ENCODE peak calls at places on chromosomes 4 and X, in four cellular contexts. F, C, B and X are unnamed samples.

GRCh38 chr4:38357546-38357945 is 306.5 kb upstream of the KLF3 start:
- DNase-seq in C (no peak), F (no peak), B (no peak), X (no peak)

GRCh38 chr4:161564230-161564834 is 599.5 kb downstream of the FSTL5 start:
- DNase-seq in B (no peak), F (no peak), C (no peak), X (no peak)

GRCh38 chrX:45767021-45767491 is 566.4 kb upstream of the DIPK2B start:
- DNase-seq in C (no peak), F (no peak), B (no peak), X (no peak)

GRCh38 chrX:149365061-149365460 is 140.0 kb downstream of the IDS start:
- DNase-seq in B (peak), F (no peak), C (no peak), X (no peak)

GRCh38 chrX:1316527-1316926 is 20.1 kb upstream of the IL3RA start:
- DNase-seq in B (no peak), C (no peak), F (no peak), X (no peak)

GRCh38 chr4:186191266-186192067 is at the start of gene CYP4V2:
- DNase-seq in C (peak), F (peak), B (peak), X (peak)

GRCh38 chr4:23937173-23937572 is 47.3 kb upstream of the PPARGC1A start:
- DNase-seq in B (no peak), C (no peak), F (no peak), X (no peak)

GRCh38 chrX:15143825-15144121 is 126.1 kb downstream of the ASB9 start:
- DNase-seq in B (no peak), C (no peak), F (no peak), X (no peak)

GRCh38 chr4:155578726-155579385 is 87.8 kb upstream of the GUCY1A1 start:
- DNase-seq in F (no peak), B (no peak), C (no peak), X (no peak)

GRCh38 chrX:45505214-45505613 is 304.5 kb upstream of the DIPK2B start:
- DNase-seq in C (no peak), B (no peak), F (no peak), X (no peak)

GRCh38 chr4:110197421-110198398 is 705 bp downstream of the ELOVL6 start:
- DNase-seq in F (peak), C (peak), B (no peak), X (no peak)

GRCh38 chr4:110193822-110194761 is 4.3 kb downstream of the ELOVL6 start:
- DNase-seq in C (peak), F (peak), B (peak), X (peak)

GRCh38 chr4:110196206-110196870 is 2.1 kb downstream of the ELOVL6 start:
- DNase-seq in F (peak), C (peak), B (peak), X (no peak)

GRCh38 chr4:110196871-110197420 is 1.5 kb downstream of the ELOVL6 start:
- DNase-seq in C (peak), B (no peak), F (peak), X (no peak)

GRCh38 chr4:110195561-110196205 is 2.7 kb downstream of the ELOVL6 start:
- DNase-seq in F (no peak), B (no peak), C (peak), X (no peak)
- TF ChIP-seq SRF in F (no peak), B (no peak), C (no peak), X (no peak)

GRCh38 chrX:63746715-63747114 is 38.3 kb downstream of the ARHGEF9 start:
- DNase-seq in F (no peak), B (no peak), C (no peak), X (no peak)
- TF ChIP-seq HDAC2 in F (no peak), B (no peak), C (no peak), X (no peak)

GRCh38 chr4:176660561-176660960 is 132.2 kb downstream of the VEGFC start:
- DNase-seq in B (no peak), F (no peak), C (no peak), X (no peak)
- TF ChIP-seq SRF in B (no peak), F (no peak), C (no peak), X (no peak)

GRCh38 chr4:16140520-16141249 is 56.9 kb upstream of the PROM1 start:
- DNase-seq in B (peak), C (no peak), F (no peak), X (no peak)
- TF ChIP-seq HDAC2 in B (peak), C (no peak), F (no peak), X (no peak)

GRCh38 chr4:71132486-71132885 is 139.0 kb downstream of the DCK start:
- DNase-seq in F (no peak), C (no peak), B (no peak), X (no peak)
- TF ChIP-seq SRF in F (no peak), C (no peak), B (no peak), X (no peak)

DNA sequence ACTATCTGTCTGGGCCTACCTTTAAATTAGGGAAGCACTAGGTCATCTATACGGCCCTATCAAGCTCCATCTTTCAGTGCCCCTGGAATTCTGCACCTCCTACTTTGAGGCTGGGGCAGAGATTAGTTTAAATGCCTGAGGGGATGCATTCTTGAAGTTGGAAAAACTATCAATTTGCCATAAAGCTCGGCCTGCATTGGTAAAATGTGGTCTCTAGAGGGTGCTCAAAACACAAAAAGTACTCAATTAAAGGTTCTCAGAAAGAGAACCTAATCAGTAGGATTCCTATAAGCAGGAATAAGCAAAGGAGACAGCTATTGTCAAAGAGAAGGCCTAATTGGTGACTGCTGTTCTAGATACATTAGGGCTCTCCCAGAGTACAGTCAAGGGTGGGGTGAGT is 111.7 kb downstream of the AMER1 start:
- DNase-seq in B (no peak), F (no peak), C (peak), X (no peak)
- TF ChIP-seq HDAC2 in B (no peak), F (no peak), C (no peak), X (no peak)

DNA sequence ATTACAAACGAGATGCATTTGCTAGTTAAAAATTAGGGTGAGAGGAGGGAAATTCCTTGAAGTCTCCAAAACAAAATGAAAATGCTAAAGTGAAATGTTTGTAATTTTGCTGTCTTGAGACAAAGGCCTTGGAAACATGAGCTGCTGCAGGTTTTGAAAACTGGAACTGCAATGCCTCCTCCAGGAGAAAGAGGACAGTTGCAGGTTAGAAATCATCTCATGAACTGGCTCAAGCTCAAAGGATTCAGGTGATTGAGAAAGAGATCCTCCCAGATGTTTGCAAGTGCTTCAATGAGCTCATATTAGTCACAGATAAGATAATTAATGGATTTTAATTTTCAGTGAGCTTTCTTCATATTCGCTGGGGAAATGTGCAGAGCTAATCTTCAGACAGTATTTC is 32.4 kb downstream of the SMPX start:
- DNase-seq in F (no peak), B (peak), C (peak), X (no peak)
- TF ChIP-seq SRF in F (no peak), B (no peak), C (no peak), X (no peak)